ENCODE peak calls at places on chromosomes 4 and X, in ten cellular contexts. E is NCI-H748 treated with DMSO at 0.1 percent for 48 hours, A is endodermal cell, X is suprapubic skin, B is GM12865, M is immature natural killer cell, V is fibroblast of lung, Y is K562, O is smooth muscle cell of the brain vasculature, W is choroid plexus epithelial cell. I is an unnamed sample.

GRCh38 chr4:7384003-7384928 is 50.5 kb downstream of the PSAPL1 start:
- DNase-seq in E (no peak), A (peak; percentile 38), X (peak; percentile 69), B (no peak), M (no peak), V (no peak), Y (no peak), O (no peak), W (no peak), I (no peak)

GRCh38 chrX:13815664-13816063 is 1.2 kb downstream of the GPM6B start:
- DNase-seq in E (no peak), A (no peak), X (no peak), B (no peak), M (no peak), V (no peak), Y (no peak), O (no peak), W (no peak), I (no peak)

GRCh38 chrX:35919536-35920309 is at the start of gene CFAP47:
- DNase-seq in E (peak; percentile 4), A (peak; percentile 81), X (no peak), B (no peak), M (no peak), V (peak; percentile 14), Y (peak; percentile 0), O (no peak), W (peak; percentile 0), I (no peak)

GRCh38 chrX:154531626-154532025 is 15.0 kb downstream of the G6PD start:
- DNase-seq in E (no peak), A (peak; percentile 79), X (no peak), B (no peak), M (no peak), V (no peak), Y (no peak), O (no peak), W (peak; percentile 64), I (no peak)

GRCh38 chrX:16788477-16788876 is 2.2 kb downstream of the TXLNG start:
- DNase-seq in E (no peak), A (peak; percentile 18), X (no peak), B (no peak), M (no peak), V (peak; percentile 36), Y (no peak), O (no peak), W (peak; percentile 44), I (no peak)

GRCh38 chr4:2243682-2244380 is 1.9 kb upstream of the HAUS3 start:
- DNase-seq in E (no peak), A (peak; percentile 53), X (peak; percentile 81), B (peak; percentile 29), M (no peak), V (peak; percentile 58), Y (peak; percentile 71), O (no peak), W (peak; percentile 58), I (no peak)

GRCh38 chr4:153126137-153126536 is 78.1 kb upstream of the TRIM2 start:
- DNase-seq in E (no peak), A (peak; percentile 77), X (no peak), B (no peak), M (no peak), V (no peak), Y (no peak), O (no peak), W (no peak), I (no peak)

GRCh38 chrX:112889400-112889799 is 48.8 kb upstream of the AMOT start:
- DNase-seq in E (no peak), A (no peak), X (no peak), B (no peak), M (peak; percentile 16), V (no peak), Y (no peak), O (no peak), W (no peak), I (no peak)

GRCh38 chrX:46573331-46573895 is at the start of gene CHST7:
- DNase-seq in E (peak; percentile 69), A (peak; percentile 85), X (peak; percentile 78), B (peak; percentile 74), M (peak; percentile 63), V (peak; percentile 67), Y (no peak), O (no peak), W (peak; percentile 67), I (peak; percentile 29)

GRCh38 chr4:89496851-89497250 is 189.3 kb upstream of the GPRIN3 start:
- DNase-seq in E (no peak), A (no peak), X (no peak), B (no peak), M (no peak), V (no peak), Y (no peak), O (no peak), W (peak; percentile 67), I (no peak)

GRCh38 chr4:150248181-150248580 is 169.9 kb downstream of the DCLK2 start:
- DNase-seq in E (no peak), A (no peak), X (no peak), B (no peak), M (no peak), V (no peak), Y (peak; percentile 24), O (no peak), W (peak; percentile 44), I (no peak)

GRCh38 chr4:183356173-183356825 is 34.1 kb upstream of the CLDN24 start:
- DNase-seq in E (no peak), A (peak; percentile 38), X (no peak), B (no peak), M (no peak), V (no peak), Y (no peak), O (no peak), W (no peak), I (no peak)

GRCh38 chrX:40108084-40108958 is 10.6 kb upstream of the BCOR start:
- DNase-seq in E (no peak), A (peak; percentile 92), X (no peak), B (no peak), M (no peak), V (peak; percentile 61), Y (peak; percentile 66), O (no peak), W (peak; percentile 30), I (no peak)

GRCh38 chr4:182716207-182716606 is 201.0 kb downstream of the DCTD start:
- DNase-seq in E (no peak), A (peak; percentile 62), X (no peak), B (no peak), M (no peak), V (no peak), Y (no peak), O (no peak), W (no peak), I (no peak)

I was measured in memory B cell.